ENCODE peak calls at places on chromosome 21, in five cellular contexts. One of them, this sample, is unnamed. For H3K4me1, the result is how much of the 10 kb centered on the place peaks cover.

GRCh38 chr21:38037416-38037815 is 121.2 kb upstream of the KCNJ6 start:
- DNase-seq in CD8-positive, alpha-beta T cell: no peak
- DNase-seq in Peyer's patch: no peak
- DNase-seq in hepatocyte: no peak
- DNase-seq in tibial artery: no peak
- DNase-seq in this sample: no peak

GRCh38 chr21:28235169-28235892 is 757.3 kb downstream of the LTN1 start:
- DNase-seq in CD8-positive, alpha-beta T cell: no peak
- DNase-seq in tibial artery: peak
- DNase-seq in hepatocyte: no peak
- DNase-seq in Peyer's patch: no peak
- DNase-seq in this sample: no peak

GRCh38 chr21:46069719-46070279 is 28.1 kb upstream of the COL6A2 start:
- DNase-seq in hepatocyte: no peak
- DNase-seq in CD8-positive, alpha-beta T cell: no peak
- DNase-seq in Peyer's patch: no peak
- DNase-seq in tibial artery: no peak
- DNase-seq in this sample: no peak

GRCh38 chr21:36565616-36566015 is 85.7 kb upstream of the CLDN14 start:
- DNase-seq in tibial artery: no peak
- DNase-seq in hepatocyte: no peak
- DNase-seq in CD8-positive, alpha-beta T cell: no peak
- DNase-seq in Peyer's patch: no peak
- DNase-seq in this sample: no peak

GRCh38 chr21:21159253-21159899 is 161.2 kb downstream of the NCAM2 start:
- DNase-seq in Peyer's patch: no peak
- DNase-seq in hepatocyte: no peak
- DNase-seq in CD8-positive, alpha-beta T cell: no peak
- DNase-seq in tibial artery: no peak
- DNase-seq in this sample: no peak

GRCh38 chr21:14900058-14900457 is 164.7 kb downstream of the NRIP1 start:
- DNase-seq in hepatocyte: no peak
- DNase-seq in CD8-positive, alpha-beta T cell: no peak
- DNase-seq in tibial artery: no peak
- DNase-seq in Peyer's patch: no peak
- DNase-seq in this sample: no peak

GRCh38 chr21:46037338-46038325 is 56.1 kb downstream of the COL6A1 start:
- DNase-seq in tibial artery: no peak
- DNase-seq in Peyer's patch: no peak
- DNase-seq in hepatocyte: no peak
- DNase-seq in CD8-positive, alpha-beta T cell: no peak
- DNase-seq in this sample: no peak

GRCh38 chr21:32330784-32331311 is 32.2 kb downstream of the MRAP start:
- DNase-seq in tibial artery: no peak
- DNase-seq in Peyer's patch: no peak
- DNase-seq in CD8-positive, alpha-beta T cell: no peak
- DNase-seq in hepatocyte: no peak
- DNase-seq in this sample: no peak

GRCh38 chr21:34524671-34525601 is 12.9 kb upstream of the KCNE1 start:
- DNase-seq in Peyer's patch: no peak
- DNase-seq in CD8-positive, alpha-beta T cell: no peak
- DNase-seq in hepatocyte: peak
- DNase-seq in tibial artery: no peak
- DNase-seq in this sample: no peak

GRCh38 chr21:46099476-46099875 is 1.6 kb downstream of the COL6A2 start:
- DNase-seq in hepatocyte: peak
- DNase-seq in Peyer's patch: peak
- DNase-seq in CD8-positive, alpha-beta T cell: peak
- DNase-seq in tibial artery: peak
- DNase-seq in this sample: peak

GRCh38 chr21:33924079-33924765 is 8.6 kb upstream of the ATP5PO start:
- DNase-seq in Peyer's patch: peak
- DNase-seq in tibial artery: peak
- DNase-seq in hepatocyte: peak
- DNase-seq in CD8-positive, alpha-beta T cell: peak
- DNase-seq in this sample: peak

GRCh38 chr21:34065015-34065414 is 8.4 kb upstream of the MRPS6 start:
- DNase-seq in CD8-positive, alpha-beta T cell: no peak
- DNase-seq in hepatocyte: no peak
- DNase-seq in tibial artery: no peak
- DNase-seq in Peyer's patch: no peak
- DNase-seq in this sample: no peak

GRCh38 chr21:31656199-31657095 is 3.0 kb upstream of the SOD1 start:
- DNase-seq in hepatocyte: no peak
- DNase-seq in CD8-positive, alpha-beta T cell: no peak
- DNase-seq in Peyer's patch: no peak
- DNase-seq in tibial artery: no peak
- DNase-seq in this sample: no peak

GRCh38 chr21:19523731-19524130 is 1120.1 kb upstream of the TMPRSS15 start:
- DNase-seq in CD8-positive, alpha-beta T cell: no peak
- DNase-seq in Peyer's patch: no peak
- DNase-seq in tibial artery: no peak
- DNase-seq in hepatocyte: no peak
- DNase-seq in this sample: no peak

GRCh38 chr21:20943476-20944085 is 54.6 kb upstream of the NCAM2 start:
- DNase-seq in tibial artery: no peak
- DNase-seq in hepatocyte: no peak
- DNase-seq in CD8-positive, alpha-beta T cell: no peak
- DNase-seq in Peyer's patch: no peak
- DNase-seq in this sample: no peak

GRCh38 chr21:34930971-34931370 is 118.1 kb downstream of the RUNX1 start:
- DNase-seq in hepatocyte: no peak
- DNase-seq in tibial artery: no peak
- DNase-seq in Peyer's patch: no peak
- DNase-seq in CD8-positive, alpha-beta T cell: no peak
- DNase-seq in this sample: no peak

GRCh38 chr21:17644186-17644585 is 31.5 kb upstream of the BTG3 start:
- DNase-seq in CD8-positive, alpha-beta T cell: no peak
- DNase-seq in hepatocyte: no peak
- DNase-seq in Peyer's patch: no peak
- DNase-seq in tibial artery: no peak
- DNase-seq in this sample: no peak

GRCh38 chr21:29725025-29725736 is 214.6 kb downstream of the GRIK1 start:
- DNase-seq in hepatocyte: peak
- DNase-seq in tibial artery: no peak
- DNase-seq in Peyer's patch: no peak
- DNase-seq in CD8-positive, alpha-beta T cell: no peak
- DNase-seq in this sample: no peak

GRCh38 chr21:35051287-35051818 is 2.3 kb upstream of the RUNX1 start:
- DNase-seq in CD8-positive, alpha-beta T cell: peak
- DNase-seq in hepatocyte: peak
- DNase-seq in tibial artery: peak
- DNase-seq in Peyer's patch: peak
- DNase-seq in this sample: peak

GRCh38 chr21:39386194-39386593 is 37.3 kb upstream of the HMGN1 start:
- DNase-seq in tibial artery: no peak
- DNase-seq in hepatocyte: no peak
- DNase-seq in CD8-positive, alpha-beta T cell: no peak
- DNase-seq in Peyer's patch: no peak
- DNase-seq in this sample: no peak

GRCh38 chr21:33650929-33651505 is 8.7 kb downstream of the ITSN1 start:
- DNase-seq in tibial artery: no peak
- DNase-seq in hepatocyte: no peak
- DNase-seq in CD8-positive, alpha-beta T cell: no peak
- DNase-seq in Peyer's patch: no peak
- DNase-seq in this sample: no peak

GRCh38 chr21:36928960-36929359 is 37.5 kb downstream of the HLCS start:
- DNase-seq in tibial artery: no peak
- DNase-seq in CD8-positive, alpha-beta T cell: no peak
- DNase-seq in Peyer's patch: no peak
- DNase-seq in hepatocyte: no peak
- DNase-seq in this sample: no peak

GRCh38 chr21:46402421-46402820 is 56.3 kb upstream of the DIP2A start:
- DNase-seq in Peyer's patch: no peak
- DNase-seq in CD8-positive, alpha-beta T cell: no peak
- DNase-seq in tibial artery: no peak
- DNase-seq in hepatocyte: no peak
- DNase-seq in this sample: no peak

GRCh38 chr21:31873696-31874599 is 1.1 kb downstream of the HUNK start:
- DNase-seq in CD8-positive, alpha-beta T cell: peak
- DNase-seq in Peyer's patch: peak
- DNase-seq in hepatocyte: peak
- DNase-seq in tibial artery: no peak
- DNase-seq in this sample: peak

GRCh38 chr21:15159382-15160020 is 94.7 kb upstream of the NRIP1 start:
- DNase-seq in tibial artery: no peak
- DNase-seq in Peyer's patch: no peak
- DNase-seq in hepatocyte: peak
- DNase-seq in CD8-positive, alpha-beta T cell: no peak
- DNase-seq in this sample: no peak

GRCh38 chr21:18840239-18840638 is 436.7 kb upstream of the TMPRSS15 start:
- DNase-seq in hepatocyte: peak
- DNase-seq in CD8-positive, alpha-beta T cell: no peak
- DNase-seq in Peyer's patch: no peak
- DNase-seq in tibial artery: no peak
- DNase-seq in this sample: no peak

GRCh38 chr21:38780879-38781278 is 24.9 kb upstream of the ETS2 start:
- DNase-seq in Peyer's patch: no peak
- DNase-seq in tibial artery: no peak
- DNase-seq in hepatocyte: no peak
- DNase-seq in CD8-positive, alpha-beta T cell: no peak
- DNase-seq in this sample: no peak

GRCh38 chr21:36104306-36105300 is 30.3 kb upstream of the CBR3 start:
- DNase-seq in hepatocyte: peak
- DNase-seq in tibial artery: peak
- DNase-seq in Peyer's patch: peak
- DNase-seq in CD8-positive, alpha-beta T cell: peak
- DNase-seq in this sample: peak

GRCh38 chr21:27570306-27570868 is 603.5 kb upstream of the ADAMTS5 start:
- DNase-seq in Peyer's patch: peak
- DNase-seq in tibial artery: peak
- DNase-seq in CD8-positive, alpha-beta T cell: no peak
- DNase-seq in hepatocyte: peak
- DNase-seq in this sample: peak

GRCh38 chr21:32393677-32394001 is 827 bp upstream of the URB1 start:
- DNase-seq in tibial artery: no peak
- DNase-seq in Peyer's patch: no peak
- DNase-seq in hepatocyte: no peak
- DNase-seq in CD8-positive, alpha-beta T cell: no peak
- DNase-seq in this sample: no peak

GRCh38 chr21:34022557-34023335 is 50.6 kb upstream of the MRPS6 start:
- DNase-seq in Peyer's patch: peak
- DNase-seq in CD8-positive, alpha-beta T cell: peak
- DNase-seq in hepatocyte: no peak
- DNase-seq in tibial artery: no peak
- DNase-seq in this sample: no peak

GRCh38 chr21:15616864-15617574 is 112.8 kb upstream of the USP25 start:
- DNase-seq in hepatocyte: no peak
- DNase-seq in tibial artery: no peak
- DNase-seq in CD8-positive, alpha-beta T cell: no peak
- DNase-seq in Peyer's patch: no peak
- DNase-seq in this sample: no peak

GRCh38 chr21:16751705-16752104 is 761.1 kb upstream of the CXADR start:
- DNase-seq in CD8-positive, alpha-beta T cell: no peak
- DNase-seq in tibial artery: no peak
- DNase-seq in hepatocyte: no peak
- DNase-seq in Peyer's patch: no peak
- DNase-seq in this sample: no peak

DNA sequence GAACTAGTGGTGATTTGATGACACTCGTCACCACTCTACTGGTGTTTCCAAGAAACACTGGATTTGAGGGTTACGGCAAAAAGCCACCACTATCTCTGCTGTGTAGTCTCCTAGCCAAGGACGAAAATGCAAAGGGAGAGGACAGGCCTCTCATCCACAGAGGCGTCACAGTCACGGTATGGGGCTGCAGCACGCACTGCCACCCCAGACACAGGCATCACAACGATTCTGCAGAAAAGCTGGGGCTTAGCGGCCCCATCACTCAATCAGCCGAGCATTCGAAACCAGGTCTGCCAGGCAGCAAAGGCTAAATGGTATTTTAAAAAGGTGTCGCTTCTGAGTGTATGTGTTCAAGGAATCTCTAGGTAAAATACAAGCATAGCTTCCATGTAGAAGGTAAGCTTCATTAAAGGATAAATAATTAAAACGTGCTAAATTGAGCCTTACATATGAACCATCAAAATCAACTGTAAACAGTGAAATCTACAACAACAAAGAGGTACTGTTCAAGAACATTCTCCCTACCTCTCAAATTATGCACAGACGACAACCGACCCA is 1.4 kb downstream of the RIPK4 start:
- DNase-seq in CD8-positive, alpha-beta T cell: no peak
- DNase-seq in hepatocyte: no peak
- DNase-seq in Peyer's patch: no peak
- DNase-seq in tibial artery: no peak
- DNase-seq in this sample: no peak
- H3K4me1 ChIP-seq in CD8-positive, alpha-beta T cell: under half
- H3K4me1 ChIP-seq in hepatocyte: under half
- H3K4me1 ChIP-seq in Peyer's patch: under half
- H3K4me1 ChIP-seq in tibial artery: under half
- H3K4me1 ChIP-seq in this sample: under half

GRCh38 chr21:43889055-43889454 is 24.0 kb downstream of the AGPAT3 start:
- DNase-seq in CD8-positive, alpha-beta T cell: no peak
- DNase-seq in tibial artery: no peak
- DNase-seq in Peyer's patch: no peak
- DNase-seq in hepatocyte: no peak
- DNase-seq in this sample: no peak
- H3K4me3 ChIP-seq in CD8-positive, alpha-beta T cell: no peak
- H3K4me3 ChIP-seq in tibial artery: no peak
- H3K4me3 ChIP-seq in Peyer's patch: no peak
- H3K4me3 ChIP-seq in hepatocyte: no peak
- H3K4me3 ChIP-seq in this sample: no peak

GRCh38 chr21:44713130-44713529 is 1.8 kb upstream of the TSPEAR start:
- DNase-seq in hepatocyte: no peak
- DNase-seq in tibial artery: no peak
- DNase-seq in Peyer's patch: peak
- DNase-seq in CD8-positive, alpha-beta T cell: no peak
- DNase-seq in this sample: no peak
- H3K4me1 ChIP-seq in hepatocyte: under half
- H3K4me1 ChIP-seq in tibial artery: under half
- H3K4me1 ChIP-seq in Peyer's patch: under half
- H3K4me1 ChIP-seq in CD8-positive, alpha-beta T cell: under half
- H3K4me1 ChIP-seq in this sample: under half

DNA sequence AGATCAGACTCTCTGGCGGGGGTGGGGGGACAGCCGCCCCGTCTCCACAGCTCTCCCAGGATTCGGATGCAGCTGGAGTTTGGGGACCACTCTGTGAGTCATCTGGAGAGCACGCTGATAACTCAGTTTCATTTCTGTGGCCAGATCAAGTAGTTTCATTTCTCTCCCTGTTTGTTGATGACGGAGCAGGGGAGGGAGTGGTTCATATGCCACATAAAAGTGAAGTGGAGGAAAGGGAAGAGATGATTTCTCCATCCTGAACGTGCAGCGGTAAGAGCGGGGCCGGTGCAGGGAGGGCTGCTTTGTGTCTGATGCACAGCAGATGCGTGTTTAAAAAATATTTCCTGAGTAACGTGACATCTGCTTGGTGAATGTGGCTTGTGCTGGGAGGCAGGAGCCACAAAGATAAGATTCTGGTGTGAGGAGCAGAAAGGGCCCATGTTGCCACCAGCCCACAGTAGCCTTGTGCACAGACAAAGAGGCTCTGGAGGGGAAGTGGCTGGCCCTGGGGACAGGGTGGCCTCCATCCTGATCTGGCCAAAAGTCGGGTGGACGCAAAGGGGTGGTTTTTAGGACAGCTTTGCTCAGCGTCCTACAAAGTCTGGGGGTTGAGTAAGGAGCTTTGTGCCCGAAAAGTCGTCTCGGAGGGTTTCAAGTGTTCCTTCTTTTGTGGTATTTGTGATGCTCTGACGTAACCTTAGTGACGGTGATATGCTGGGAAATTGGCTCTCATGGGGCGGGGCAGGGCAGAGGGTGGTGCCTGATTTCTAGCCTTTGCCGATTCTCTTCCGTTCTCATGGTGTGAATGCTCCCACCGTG is at the start of gene MX2:
- DNase-seq in hepatocyte: peak
- DNase-seq in CD8-positive, alpha-beta T cell: peak
- DNase-seq in tibial artery: peak
- DNase-seq in Peyer's patch: peak
- DNase-seq in this sample: peak
- H3K4me3 ChIP-seq in hepatocyte: no peak
- H3K4me3 ChIP-seq in CD8-positive, alpha-beta T cell: peak
- H3K4me3 ChIP-seq in tibial artery: peak
- H3K4me3 ChIP-seq in Peyer's patch: peak
- H3K4me3 ChIP-seq in this sample: peak

This sample was measured in transverse colon.